ENCODE peak calls at places on chromosomes 6 and 20, in nine cellular contexts. L is aorta; V is upper lobe of left lung; C is naive thymus-derived CD4-positive, alpha-beta T cell; T is SJSA1; G is pancreas; H is CD8-positive, alpha-beta memory T cell; F is breast epithelium; X is CD8-positive, alpha-beta T cell. W is an unnamed sample.
A peak's percentile ranks its signal among the peaks of the same experiment; 100 is the strongest.

GRCh38 chr6:105179244-105180065 is at the start of gene POPDC3:
- DNase-seq in L (no peak), V (no peak), C (no peak), T (peak; percentile 82), G (no peak), H (no peak), F (no peak), X (no peak), W (no peak)

GRCh38 chr6:35047265-35048011 is 93.7 kb downstream of the TCP11 start:
- DNase-seq in L (no peak), V (peak; percentile 45), C (peak; percentile 6), T (no peak), G (no peak), H (no peak), F (no peak), X (no peak), W (no peak)

GRCh38 chr6:125790403-125791150 is at the start of gene NCOA7:
- DNase-seq in L (peak; percentile 92), V (peak; percentile 89), C (peak; percentile 82), T (peak; percentile 88), G (peak; percentile 69), H (peak; percentile 80), F (peak; percentile 78), X (peak; percentile 82), W (peak; percentile 78)

GRCh38 chr20:33791959-33792597 is 19.1 kb upstream of the CHMP4B start:
- DNase-seq in L (peak; percentile 84), V (peak; percentile 50), C (peak; percentile 42), T (peak; percentile 33), G (peak; percentile 24), H (peak; percentile 20), F (no peak), X (peak; percentile 53), W (peak; percentile 35)

GRCh38 chr6:94269256-94269655 is 849.9 kb upstream of the EPHA7 start:
- DNase-seq in L (no peak), V (no peak), C (no peak), T (no peak), G (no peak), H (no peak), F (no peak), X (no peak), W (no peak)

GRCh38 chr20:50340586-50340985 is 150.0 kb downstream of the CEBPB start:
- DNase-seq in L (peak; percentile 51), V (no peak), C (no peak), T (no peak), G (no peak), H (no peak), F (no peak), X (no peak), W (peak; percentile 14)

GRCh38 chr6:3312604-3313167 is 53.9 kb downstream of the PSMG4 start:
- DNase-seq in L (peak; percentile 73), V (no peak), C (no peak), T (no peak), G (no peak), H (no peak), F (no peak), X (no peak), W (no peak)

GRCh38 chr6:66897576-66897975 is 1190.5 kb upstream of the EYS start:
- DNase-seq in L (no peak), V (no peak), C (no peak), T (no peak), G (peak; percentile 13), H (no peak), F (no peak), X (no peak), W (no peak)

GRCh38 chr6:167951781-167952511 is 45.5 kb upstream of the KIF25 start:
- DNase-seq in L (no peak), V (no peak), C (no peak), T (no peak), G (no peak), H (no peak), F (no peak), X (no peak), W (no peak)

GRCh38 chr6:51571168-51571567 is 516.2 kb downstream of the PKHD1 start:
- DNase-seq in L (no peak), V (no peak), C (no peak), T (no peak), G (no peak), H (no peak), F (no peak), X (no peak), W (no peak)

GRCh38 chr6:42166444-42167141 is 6.6 kb upstream of the GUCA1A start:
- DNase-seq in L (no peak), V (peak; percentile 47), C (peak; percentile 73), T (peak; percentile 63), G (peak; percentile 35), H (peak; percentile 57), F (peak; percentile 24), X (peak; percentile 80), W (peak; percentile 53)

GRCh38 chr6:125787791-125788190 is 3.0 kb upstream of the NCOA7 start:
- DNase-seq in L (no peak), V (peak; percentile 49), C (no peak), T (no peak), G (no peak), H (no peak), F (no peak), X (no peak), W (no peak)

GRCh38 chr6:20403080-20403765 is 1.5 kb downstream of the E2F3 start:
- DNase-seq in L (peak; percentile 98), V (peak; percentile 95), C (peak; percentile 64), T (peak; percentile 78), G (peak; percentile 73), H (peak; percentile 83), F (peak; percentile 76), X (peak; percentile 83), W (peak; percentile 54)

GRCh38 chr20:7696311-7696710 is 243.9 kb downstream of the HAO1 start:
- DNase-seq in L (no peak), V (no peak), C (no peak), T (no peak), G (no peak), H (no peak), F (no peak), X (no peak), W (no peak)

GRCh38 chr6:145734486-145735355 is 599 bp downstream of the EPM2A start:
- DNase-seq in L (peak; percentile 96), V (peak; percentile 91), C (peak; percentile 64), T (peak; percentile 86), G (peak; percentile 89), H (peak; percentile 64), F (peak; percentile 75), X (peak; percentile 65), W (peak; percentile 86)

GRCh38 chr6:41226752-41227151 is 1.4 kb upstream of the TREML4 start:
- DNase-seq in L (no peak), V (no peak), C (no peak), T (no peak), G (no peak), H (no peak), F (no peak), X (no peak), W (no peak)

GRCh38 chr6:21005816-21006553 is 471.7 kb downstream of the CDKAL1 start:
- DNase-seq in L (no peak), V (no peak), C (no peak), T (peak; percentile 56), G (no peak), H (no peak), F (no peak), X (no peak), W (no peak)

GRCh38 chr6:170405311-170405975 is 98.9 kb downstream of the FAM120B start:
- DNase-seq in L (no peak), V (no peak), C (no peak), T (peak; percentile 96), G (no peak), H (no peak), F (no peak), X (no peak), W (no peak)

GRCh38 chr6:37308084-37308817 is 45.5 kb upstream of the RNF8 start:
- DNase-seq in L (no peak), V (peak; percentile 56), C (no peak), T (no peak), G (no peak), H (no peak), F (no peak), X (no peak), W (no peak)

GRCh38 chr6:37306624-37307222 is 47.1 kb upstream of the RNF8 start:
- DNase-seq in L (no peak), V (no peak), C (no peak), T (no peak), G (no peak), H (no peak), F (no peak), X (no peak), W (no peak)

GRCh38 chr6:37303891-37304503 is 46.1 kb upstream of the TMEM217 start:
- DNase-seq in L (no peak), V (no peak), C (no peak), T (peak; percentile 13), G (no peak), H (no peak), F (no peak), X (no peak), W (no peak)

GRCh38 chr6:37304766-37305165 is 46.8 kb upstream of the TMEM217 start:
- DNase-seq in L (no peak), V (no peak), C (no peak), T (no peak), G (no peak), H (no peak), F (no peak), X (no peak), W (no peak)

GRCh38 chr6:37306026-37306425 is 47.8 kb upstream of the RNF8 start:
- DNase-seq in L (no peak), V (no peak), C (no peak), T (no peak), G (no peak), H (no peak), F (no peak), X (no peak), W (no peak)
- H3K27ac ChIP-seq in L (no peak overlapping the region), V (no peak overlapping the region), C (no peak overlapping the region), T (no peak overlapping the region), G (no peak overlapping the region), H (no peak overlapping the region), F (no peak overlapping the region), X (no peak overlapping the region), W (no peak overlapping the region)

GRCh38 chr20:2838847-2839671 is 1.4 kb downstream of the PCED1A start:
- DNase-seq in L (no peak), V (no peak), C (no peak), T (no peak), G (no peak), H (no peak), F (no peak), X (no peak), W (no peak)
- H3K4me3 ChIP-seq in L (no peak overlapping the region), V (no peak overlapping the region), C (peak overlapping the region; percentile 72), T (no peak overlapping the region), G (no peak overlapping the region), H (peak overlapping the region; percentile 87), F (peak overlapping the region; percentile 89), X (no peak overlapping the region), W (no peak overlapping the region)

GRCh38 chr20:16819483-16819882 is 71.3 kb downstream of the OTOR start:
- DNase-seq in L (no peak), V (no peak), C (no peak), T (no peak), G (no peak), H (no peak), F (no peak), X (no peak), W (no peak)
- H3K27ac ChIP-seq in L (no peak overlapping the region), V (no peak overlapping the region), C (no peak overlapping the region), T (no peak overlapping the region), G (no peak overlapping the region), H (no peak overlapping the region), F (no peak overlapping the region), X (no peak overlapping the region), W (no peak overlapping the region)

DNA sequence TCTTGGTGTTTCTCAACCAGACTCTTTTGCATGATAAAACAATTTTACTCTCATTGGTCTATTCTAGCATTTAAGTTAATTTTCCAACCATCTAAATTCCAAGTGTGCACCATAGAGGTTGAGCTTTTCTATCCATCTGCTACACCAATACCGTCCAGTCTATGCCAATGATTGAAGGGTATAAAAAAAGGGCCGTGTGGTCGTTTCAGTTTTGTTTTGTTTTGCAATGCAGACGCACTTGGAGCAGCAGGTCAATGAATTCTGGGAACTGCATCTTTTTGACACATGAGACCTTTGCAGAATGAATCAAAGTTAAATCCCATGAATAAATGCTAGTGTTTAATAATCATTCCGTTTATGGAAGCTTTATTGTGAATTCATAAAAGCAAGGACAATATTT is 650.0 kb upstream of the GJE1 start:
- DNase-seq in L (no peak), V (no peak), C (no peak), T (peak; percentile 39), G (no peak), H (peak; percentile 12), F (no peak), X (no peak), W (no peak)
- H3K4me3 ChIP-seq in L (peak overlapping the region; percentile 3), V (no peak overlapping the region), C (peak overlapping the region; percentile 47), T (peak overlapping the region; percentile 21), G (no peak overlapping the region), H (peak overlapping the region; percentile 60), F (peak overlapping the region; percentile 55), X (peak overlapping the region; percentile 41), W (no peak overlapping the region)